ENCODE peak calls at places on chromosomes 2 and 18, in five cellular contexts. K is activated CD8-positive, alpha-beta memory T cell treated with anti-CD3 and anti-CD28 coated beads, Interleukin-2, amount 50 U/mL, for 4 hours; U is HS-27A; B is central memory CD4-positive, alpha-beta T cell; E is posterior cingulate gyrus. X is an unnamed sample.

GRCh38 chr2:111122631-111123421 is 2.1 kb downstream of the BCL2L11 start:
- DNase-seq in K (peak; percentile 28), U (no peak), B (peak; percentile 19), E (peak; percentile 94), X (no peak)

GRCh38 chr2:58925676-58926081 is 684.6 kb upstream of the FANCL start:
- DNase-seq in B (no peak), U (no peak), E (peak; percentile 91), K (no peak), X (no peak)

GRCh38 chr2:43421194-43421593 is 174.6 kb downstream of the THADA start:
- DNase-seq in U (no peak), K (no peak), B (no peak), E (no peak), X (no peak)

GRCh38 chr2:85265304-85265703 is 62.5 kb downstream of the TGOLN2 start:
- DNase-seq in B (no peak), K (no peak), U (no peak), E (no peak), X (no peak)

GRCh38 chr2:158121252-158121651 is 19.6 kb downstream of the UPP2 start:
- DNase-seq in B (no peak), U (no peak), E (no peak), K (no peak), X (no peak)

GRCh38 chr2:162000466-162000865 is 73.5 kb downstream of the DPP4 start:
- DNase-seq in K (no peak), E (no peak), B (no peak), U (no peak), X (no peak)

GRCh38 chr2:230085201-230085600 is 16.5 kb upstream of the SLC16A14 start:
- DNase-seq in E (no peak), U (no peak), K (no peak), B (no peak), X (peak; percentile 21)

GRCh38 chr2:237685408-237685807 is 58.0 kb downstream of the LRRFIP1 start:
- DNase-seq in E (no peak), U (no peak), B (no peak), K (no peak), X (no peak)

GRCh38 chr18:22538463-22538862 is 120.7 kb upstream of the CTAGE1 start:
- DNase-seq in B (no peak), U (no peak), E (no peak), K (no peak), X (no peak)

GRCh38 chr18:5518899-5519371 is 24.9 kb downstream of the EPB41L3 start:
- DNase-seq in U (no peak), B (no peak), E (no peak), K (no peak), X (no peak)

GRCh38 chr2:29223851-29224692 is 108.9 kb downstream of the CLIP4 start:
- DNase-seq in E (no peak), K (no peak), U (peak; percentile 41), B (no peak), X (no peak)

GRCh38 chr2:207093234-207093633 is 72.5 kb downstream of the KLF7 start:
- DNase-seq in U (no peak), B (no peak), K (no peak), E (no peak), X (no peak)

GRCh38 chr2:204177977-204178522 is 241.5 kb downstream of the ICOS start:
- DNase-seq in B (peak; percentile 50), K (peak; percentile 70), U (peak; percentile 1), E (no peak), X (no peak)

GRCh38 chr2:120828066-120828465 is 92.4 kb downstream of the GLI2 start:
- DNase-seq in B (no peak), E (peak; percentile 70), U (no peak), K (no peak), X (no peak)

GRCh38 chr2:121501070-121501469 is 29.6 kb upstream of the RNU4ATAC start:
- DNase-seq in E (no peak), K (no peak), U (no peak), B (no peak), X (no peak)

X was measured in GF-D8.